ENCODE peak calls at places on chromosomes 1 and 21, in five cellular contexts. Z is PC-3, A is prostate gland, D is heart left ventricle, E is cardiac muscle cell. Q is an unnamed sample. For H3K27me3, the result is how much of the 10 kb centered on the place peaks cover.

GRCh38 chr1:10897981-10898728 is 101.7 kb upstream of the CASZ1 start:
- DNase-seq in Z (peak), D (no peak), A (no peak), E (no peak), Q (peak)

GRCh38 chr1:22291057-22291456 is 148.2 kb upstream of the WNT4 start:
- DNase-seq in Z (no peak), D (no peak), E (no peak), A (no peak), Q (no peak)

GRCh38 chr21:45074818-45075605 is 632 bp downstream of the ADARB1 start:
- DNase-seq in Z (peak), D (no peak), A (no peak), E (peak), Q (peak)

GRCh38 chr1:225879521-225880209 is 2.5 kb downstream of the TMEM63A start:
- DNase-seq in D (no peak), E (no peak), A (peak), Z (peak), Q (peak)

GRCh38 chr1:5990913-5991783 is 1.1 kb downstream of the NPHP4 start:
- DNase-seq in D (peak), E (peak), A (no peak), Z (peak), Q (peak)

GRCh38 chr1:202113690-202114300 is 8.9 kb upstream of the GPR37L1 start:
- DNase-seq in E (no peak), A (no peak), D (no peak), Z (no peak), Q (no peak)

GRCh38 chr1:41855713-41856112 is 63.0 kb downstream of the HIVEP3 start:
- DNase-seq in A (no peak), E (no peak), D (no peak), Z (peak), Q (no peak)

GRCh38 chr1:150575072-150575489 is 4.3 kb downstream of the MCL1 start:
- DNase-seq in A (no peak), Z (no peak), D (no peak), E (peak), Q (no peak)

GRCh38 chr1:205515781-205516253 is 11.3 kb downstream of the CDK18 start:
- DNase-seq in D (peak), Z (no peak), A (no peak), E (peak), Q (no peak)

GRCh38 chr1:18535391-18536210 is 54.9 kb downstream of the KLHDC7A start:
- DNase-seq in Z (peak), D (peak), A (peak), E (no peak), Q (peak)

GRCh38 chr1:78440381-78440793 is 50.4 kb upstream of the PTGFR start:
- DNase-seq in E (no peak), A (no peak), D (no peak), Z (peak), Q (no peak)

GRCh38 chr1:167057297-167057688 is 32.9 kb downstream of the GPA33 start:
- DNase-seq in A (peak), Z (peak), E (peak), D (no peak), Q (no peak)

GRCh38 chr1:192713921-192714320 is 78.0 kb downstream of the RGS13 start:
- DNase-seq in A (no peak), D (no peak), E (peak), Z (no peak), Q (peak)

GRCh38 chr1:150613061-150613920 is 16.1 kb downstream of the ENSA start:
- DNase-seq in A (peak), E (peak), Z (peak), D (peak), Q (no peak)

GRCh38 chr1:8431779-8432178 is 113.9 kb downstream of the SLC45A1 start:
- DNase-seq in A (no peak), Z (no peak), E (no peak), D (no peak), Q (no peak)

GRCh38 chr1:69976896-69977295 is 228.5 kb downstream of the LRRC40 start:
- DNase-seq in E (peak), A (no peak), Z (no peak), D (peak), Q (no peak)

GRCh38 chr1:163570061-163570460 is 248.3 kb downstream of the NUF2 start:
- DNase-seq in E (no peak), D (no peak), A (no peak), Z (no peak), Q (no peak)

GRCh38 chr1:243482237-243483022 is 226.6 kb downstream of the SDCCAG8 start:
- DNase-seq in E (peak), A (no peak), Z (peak), D (no peak), Q (no peak)

GRCh38 chr1:35560256-35561225 is 2.9 kb downstream of the NCDN start:
- DNase-seq in A (peak), D (peak), Z (no peak), E (no peak), Q (peak)

GRCh38 chr1:74712863-74713262 is 20.0 kb downstream of the CRYZ start:
- DNase-seq in Z (no peak), D (no peak), A (no peak), E (no peak), Q (no peak)

GRCh38 chr1:16921391-16922185 is at the start of gene CROCC:
- DNase-seq in D (peak), A (no peak), Z (no peak), E (peak), Q (peak)

GRCh38 chr1:1183221-1183747 is 9.6 kb downstream of the TTLL10 start:
- DNase-seq in E (no peak), Z (no peak), D (no peak), A (no peak), Q (peak)

GRCh38 chr1:114094303-114094663 is 59.4 kb downstream of the SYT6 start:
- DNase-seq in E (peak), A (no peak), Z (peak), D (no peak), Q (no peak)

GRCh38 chr1:215083408-215083961 is 948 bp downstream of the KCNK2 start:
- DNase-seq in E (peak), A (no peak), Z (no peak), D (no peak), Q (peak)

GRCh38 chr1:182630586-182630985 is 26.4 kb upstream of the RGS16 start:
- DNase-seq in Z (no peak), A (no peak), E (no peak), D (no peak), Q (no peak)

GRCh38 chr1:210568631-210569030 is 239.9 kb downstream of the HHAT start:
- DNase-seq in E (no peak), Z (no peak), D (no peak), A (no peak), Q (no peak)
- H3K27me3 ChIP-seq in E (under half), Z (under half), D (under half), A (under half), Q (under half)

GRCh38 chr1:37998913-37999433 is 6.3 kb downstream of the FHL3 start:
- DNase-seq in D (no peak), A (no peak), Z (no peak), E (no peak), Q (peak)

GRCh38 chr1:37997256-37998088 is 7.7 kb upstream of the SF3A3 start:
- DNase-seq in A (no peak), D (no peak), E (no peak), Z (no peak), Q (peak)

GRCh38 chr1:37994886-37995566 is 5.2 kb upstream of the SF3A3 start:
- DNase-seq in E (no peak), A (no peak), D (no peak), Z (no peak), Q (peak)

GRCh38 chr1:37998089-37998808 is 7.1 kb downstream of the FHL3 start:
- DNase-seq in A (no peak), E (no peak), D (no peak), Z (no peak), Q (no peak)

GRCh38 chr1:37995773-37996379 is 6.1 kb upstream of the SF3A3 start:
- DNase-seq in E (peak), Z (no peak), D (peak), A (no peak), Q (peak)
- H3K27ac ChIP-seq in E (peak), Z (no peak), D (peak), A (peak), Q (peak)

GRCh38 chr1:54794401-54795099 is 6.6 kb downstream of the TTC22 start:
- DNase-seq in D (no peak), A (peak), E (no peak), Z (peak), Q (no peak)

GRCh38 chr1:54795100-54795665 is 5.9 kb downstream of the TTC22 start:
- DNase-seq in A (no peak), D (no peak), Z (peak), E (no peak), Q (no peak)

GRCh38 chr1:54798206-54798605 is 2.9 kb downstream of the TTC22 start:
- DNase-seq in Z (no peak), E (no peak), A (no peak), D (no peak), Q (no peak)

GRCh38 chr1:54796902-54797301 is 4.2 kb downstream of the TTC22 start:
- DNase-seq in E (no peak), D (no peak), A (no peak), Z (no peak), Q (no peak)

GRCh38 chr1:54795841-54796468 is 5.2 kb downstream of the TTC22 start:
- DNase-seq in E (no peak), Z (no peak), D (no peak), A (no peak), Q (peak)
- H3K27me3 ChIP-seq in E (under half), Z (under half), D (under half), A (under half), Q (under half)

DNA sequence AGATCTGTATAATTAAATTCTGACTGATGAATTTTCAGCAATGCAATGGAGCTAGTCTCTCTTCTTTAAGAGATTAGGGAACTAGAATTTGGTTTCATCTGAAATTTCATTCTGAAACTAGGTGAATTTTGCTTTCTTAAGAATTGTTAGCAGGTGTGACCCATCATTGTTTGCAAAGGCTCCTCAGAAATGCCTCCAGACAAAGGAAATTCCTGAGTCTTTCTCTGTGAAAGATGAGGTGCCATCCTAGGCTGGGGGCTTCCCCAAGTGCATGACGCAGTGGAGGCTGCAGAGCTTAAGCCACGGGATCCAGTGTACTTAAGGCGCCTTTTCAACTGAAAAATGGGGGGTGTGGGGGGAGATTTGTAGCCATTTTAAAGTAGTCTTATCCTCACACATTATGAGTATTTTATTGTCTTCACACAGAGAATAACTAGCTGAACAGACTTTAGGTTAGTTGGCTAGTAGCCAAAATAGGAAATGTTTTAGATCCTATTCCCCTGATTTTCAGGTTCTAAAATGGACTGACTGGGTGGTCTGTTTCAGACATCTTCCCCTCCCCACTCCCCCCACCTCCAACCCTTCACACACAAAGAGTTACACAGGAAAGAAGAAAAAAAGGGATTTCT is 202.0 kb downstream of the NFIA start:
- DNase-seq in Z (no peak), E (no peak), A (no peak), D (no peak), Q (no peak)
- H3K27ac ChIP-seq in Z (no peak), E (no peak), A (no peak), D (no peak), Q (peak)

Q was measured in aorta.